ENCODE peak calls at places on chromosomes 5 and 9, in four cellular contexts. C is fibroblast of the conjunctiva, Q is tibial artery, H is NCI-H345. A is an unnamed sample.

GRCh38 chr5:116510525-116510924 is 64.1 kb downstream of the SEMA6A start:
- DNase-seq in C (no peak), Q (no peak), H (no peak), A (no peak)

GRCh38 chr9:117334101-117334500 is 80.8 kb downstream of the ASTN2 start:
- DNase-seq in C (no peak), Q (no peak), H (no peak), A (no peak)

GRCh38 chr9:81268048-81268447 is 421.3 kb downstream of the TLE1 start:
- DNase-seq in C (no peak), Q (no peak), H (no peak), A (no peak)

GRCh38 chr9:115520626-115521025 is 402.7 kb upstream of the TNC start:
- DNase-seq in C (no peak), Q (no peak), H (no peak), A (no peak)

GRCh38 chr5:163861670-163862069 is 356.3 kb downstream of the MAT2B start:
- DNase-seq in C (no peak), Q (no peak), H (no peak), A (no peak)

GRCh38 chr5:14953075-14953474 is 81.5 kb upstream of the ANKH start:
- DNase-seq in C (no peak), Q (no peak), H (no peak), A (no peak)

GRCh38 chr9:69946800-69947437 is 96.7 kb upstream of the MAMDC2 start:
- DNase-seq in C (peak), Q (no peak), H (no peak), A (no peak)

GRCh38 chr5:83029912-83030311 is 47.3 kb downstream of the TMEM167A start:
- DNase-seq in C (no peak), Q (no peak), H (no peak), A (no peak)

GRCh38 chr9:111161015-111161415 is 122.7 kb upstream of the LPAR1 start:
- DNase-seq in C (no peak), Q (no peak), H (no peak), A (no peak)

GRCh38 chr9:111475195-111475594 is 9.0 kb downstream of the ECPAS start:
- DNase-seq in C (no peak), Q (no peak), H (no peak), A (no peak)

GRCh38 chr9:132616725-132617124 is 34.3 kb downstream of the BARHL1 start:
- DNase-seq in C (no peak), Q (no peak), H (no peak), A (no peak)

GRCh38 chr9:114799925-114800324 is 5.9 kb downstream of the TNFSF15 start:
- DNase-seq in C (no peak), Q (no peak), H (no peak), A (no peak)

GRCh38 chr9:130565792-130566191 is 13.6 kb upstream of the FUBP3 start:
- DNase-seq in C (no peak), Q (no peak), H (no peak), A (no peak)

GRCh38 chr5:57804007-57804444 is 321.4 kb upstream of the ACTBL2 start:
- DNase-seq in C (peak), Q (no peak), H (no peak), A (no peak)

GRCh38 chr5:171785517-171785916 is at the start of gene SMIM23:
- DNase-seq in C (no peak), Q (no peak), H (no peak), A (no peak)

GRCh38 chr5:149485655-149486615 is 65.3 kb downstream of the CSNK1A1 start:
- DNase-seq in C (peak), Q (peak), H (peak), A (peak)

A was measured in lower leg skin.